ENCODE peak calls at places on chromosomes 12 and 14, in six cellular contexts. M is heart left ventricle, J is A549, C is uterus, W is stomach, D is ovary. E is an unnamed sample.

GRCh38 chr14:32004300-32004699 is 72.8 kb upstream of the ARHGAP5 start:
- DNase-seq in M (no peak), J (peak), C (no peak), W (no peak), D (no peak), E (no peak)

GRCh38 chr14:31204593-31205534 is 2.7 kb downstream of the HECTD1 start:
- DNase-seq in M (no peak), J (no peak), C (no peak), W (no peak), D (no peak), E (no peak)

GRCh38 chr12:562634-563033 is 100.6 kb downstream of the NINJ2 start:
- DNase-seq in M (no peak), J (no peak), C (no peak), W (no peak), D (no peak), E (no peak)

GRCh38 chr12:47828008-47828966 is 8.6 kb upstream of the HDAC7 start:
- DNase-seq in M (peak), J (no peak), C (no peak), W (no peak), D (no peak), E (no peak)

GRCh38 chr14:73467800-73468199 is 9.5 kb upstream of the NUMB start:
- DNase-seq in M (no peak), J (no peak), C (no peak), W (no peak), D (no peak), E (no peak)

GRCh38 chr12:76685246-76685678 is 78.7 kb upstream of the ZDHHC17 start:
- DNase-seq in M (peak), J (peak), C (peak), W (no peak), D (no peak), E (no peak)

GRCh38 chr12:98587084-98587483 is 6.4 kb upstream of the SLC25A3 start:
- DNase-seq in M (no peak), J (no peak), C (no peak), W (no peak), D (no peak), E (no peak)

GRCh38 chr12:115075552-115076170 is 391.7 kb upstream of the TBX3 start:
- DNase-seq in M (no peak), J (peak), C (no peak), W (no peak), D (no peak), E (no peak)

GRCh38 chr14:59187802-59188460 is 536 bp upstream of the DAAM1 start:
- DNase-seq in M (peak), J (peak), C (no peak), W (no peak), D (peak), E (peak)

GRCh38 chr14:93430889-93431670 is at the start of gene UNC79:
- DNase-seq in M (no peak), J (no peak), C (no peak), W (no peak), D (no peak), E (no peak)

GRCh38 chr12:8914716-8915526 is 612 bp downstream of the PHC1 start:
- DNase-seq in M (peak), J (peak), C (peak), W (peak), D (peak), E (no peak)
- TF ChIP-seq POLR2A in M (no peak), J (peak), C (no peak), W (no peak), D (no peak), E (no peak)

DNA sequence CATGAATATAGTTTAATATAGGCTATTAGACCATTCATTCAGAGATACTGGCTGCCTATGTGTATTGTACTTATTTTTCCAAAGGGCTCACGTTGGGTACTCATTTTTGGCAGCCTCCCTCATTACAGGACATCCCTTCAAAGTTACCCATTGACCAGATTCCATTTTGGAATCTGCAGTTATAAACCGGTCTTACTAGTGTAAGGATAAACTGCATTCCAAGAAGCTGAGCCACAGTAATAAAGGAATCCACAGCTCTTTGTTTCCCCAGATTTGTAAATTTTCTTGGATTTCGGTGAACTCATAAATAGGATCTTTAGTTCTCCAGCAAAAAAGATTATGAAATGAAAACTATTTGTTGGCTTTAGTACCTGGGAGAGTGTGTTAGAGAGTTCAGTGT is 18.9 kb upstream of the CFL2 start:
- DNase-seq in M (no peak), J (no peak), C (no peak), W (no peak), D (no peak), E (no peak)
- H3K27ac ChIP-seq in M (no peak), J (no peak), C (no peak), W (no peak), D (no peak), E (no peak)

DNA sequence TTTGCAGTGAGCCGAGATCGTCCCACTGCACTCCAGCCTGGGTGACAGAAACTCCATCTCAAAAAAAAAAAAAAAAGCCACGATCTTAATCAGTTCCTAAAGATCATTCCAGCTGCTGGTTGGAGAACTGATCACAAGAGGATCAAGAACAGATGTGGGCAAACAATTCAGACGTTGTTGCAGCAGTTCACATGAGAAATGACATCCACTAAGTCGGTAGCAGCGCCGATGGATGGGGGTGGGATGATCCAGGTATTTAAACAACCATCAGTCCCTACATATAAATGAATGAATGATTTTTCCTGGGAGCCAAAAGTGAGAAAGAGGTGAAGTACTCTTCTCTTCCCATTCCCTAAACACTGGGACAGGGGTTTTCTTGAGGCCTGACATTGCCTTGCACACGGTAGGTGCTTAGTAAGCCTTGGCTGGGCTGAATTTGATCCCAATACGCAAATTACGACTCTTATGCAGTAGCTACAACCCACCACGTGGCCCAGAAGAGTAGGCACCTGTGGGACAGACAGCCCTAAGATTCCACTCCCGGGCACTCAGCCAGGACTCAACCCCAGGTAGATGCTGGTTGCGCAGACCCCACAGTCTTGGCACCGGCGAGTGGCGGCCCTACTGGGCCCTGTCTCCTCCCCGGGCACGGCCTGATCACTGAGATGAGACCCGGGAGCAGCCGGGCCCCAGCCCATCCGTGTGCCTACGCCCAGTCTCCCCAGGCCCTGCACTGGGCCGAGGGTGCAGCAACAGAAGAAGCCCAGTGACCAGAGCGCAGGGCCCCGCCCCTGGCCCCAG is 565 bp downstream of the SPRYD3 start:
- DNase-seq in M (no peak), J (no peak), C (no peak), W (peak), D (peak), E (no peak)
- TF ChIP-seq POLR2A in M (no peak), J (peak), C (no peak), W (no peak), D (no peak), E (no peak)

DNA sequence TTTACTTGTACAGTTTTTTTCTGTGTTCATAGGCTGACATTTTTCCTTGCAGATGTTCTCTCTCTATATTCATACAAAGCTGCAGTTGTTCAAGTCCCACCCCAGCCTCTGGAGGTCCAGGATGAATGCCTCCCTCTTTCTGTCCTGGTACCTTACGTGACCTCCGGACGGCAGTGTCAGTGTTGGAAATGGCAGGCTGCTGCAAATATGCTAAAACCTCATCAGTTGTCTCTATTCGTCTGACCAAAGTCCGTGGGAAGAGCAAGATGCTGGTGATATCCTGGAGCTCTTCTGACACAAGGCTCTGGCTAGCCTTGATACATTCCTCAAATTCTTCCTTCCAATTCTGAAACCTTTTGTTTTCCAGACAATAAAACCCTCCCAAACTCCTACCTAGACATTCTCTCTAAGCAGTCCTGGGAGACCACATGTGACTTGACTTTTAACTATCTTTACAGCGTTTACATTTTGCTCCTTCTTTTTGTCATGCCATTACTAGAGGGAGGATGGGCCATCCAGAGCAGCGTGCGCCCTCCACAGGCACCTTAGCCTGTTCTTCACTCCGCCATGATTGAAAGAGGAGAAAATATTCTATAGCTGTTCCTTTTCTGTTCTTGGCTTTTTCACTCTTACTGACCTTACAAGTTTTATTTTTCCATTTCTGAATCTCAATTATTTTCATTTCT is 143.6 kb downstream of the RGS6 start:
- DNase-seq in M (no peak), J (no peak), C (no peak), W (no peak), D (no peak), E (no peak)
- H3K27ac ChIP-seq in M (no peak), J (no peak), C (no peak), W (no peak), D (no peak), E (no peak)

GRCh38 chr12:124916370-124917134 is 2.1 kb upstream of the UBC start:
- DNase-seq in M (peak), J (peak), C (peak), W (peak), D (no peak), E (peak)
- TF ChIP-seq POLR2A in M (no peak), J (no peak), C (peak), W (no peak), D (no peak), E (peak)

DNA sequence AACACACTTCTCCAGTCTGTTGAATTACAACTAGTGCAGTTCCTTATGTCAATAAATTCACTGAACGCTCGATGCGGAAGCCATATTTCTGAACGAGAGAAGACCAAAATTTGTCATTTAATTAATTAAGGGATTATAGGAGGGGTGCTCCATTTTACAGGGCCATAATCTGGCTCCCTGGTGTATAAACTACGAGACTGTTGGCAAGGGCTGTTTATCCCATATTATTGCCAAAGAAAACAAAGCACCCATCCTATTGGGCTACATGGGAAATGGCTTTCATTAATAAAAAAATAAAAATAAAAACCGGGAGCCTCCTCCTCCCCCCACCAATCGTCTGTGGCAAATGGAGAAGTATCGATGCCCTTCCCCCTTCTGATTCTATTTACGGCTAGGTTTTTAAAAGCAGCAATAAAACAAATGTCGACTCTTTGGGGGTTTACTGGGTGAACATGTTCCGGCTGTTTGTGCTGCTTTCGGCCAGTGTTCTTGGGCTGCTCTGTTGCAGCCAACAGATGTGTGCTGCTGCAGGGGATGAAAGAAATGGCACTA is 24.8 kb downstream of the ATF7 start:
- DNase-seq in M (no peak), J (no peak), C (no peak), W (no peak), D (no peak), E (no peak)
- H3K27ac ChIP-seq in M (peak), J (no peak), C (peak), W (peak), D (peak), E (no peak)

GRCh38 chr12:50104614-50105366 is 982 bp downstream of the GPD1 start:
- DNase-seq in M (no peak), J (no peak), C (peak), W (no peak), D (no peak), E (peak)
- TF ChIP-seq POLR2A in M (no peak), J (no peak), C (no peak), W (no peak), D (no peak), E (peak)

GRCh38 chr14:51650721-51651387 is 856 bp upstream of the FRMD6 start:
- DNase-seq in M (peak), J (peak), C (peak), W (no peak), D (peak), E (peak)
- H3K27ac ChIP-seq in M (peak), J (peak), C (peak), W (peak), D (peak), E (peak)

E was measured in gastrocnemius medialis.